ENCODE peak calls at places on chromosomes 2 and 18, in seven cellular contexts. Y is neural progenitor cell, T is ascending aorta, I is mesendoderm, F is transverse colon, M is Panc1, R is right atrium auricular region. O is an unnamed sample.

GRCh38 chr2:240823449-240824336 is 3.7 kb upstream of the KIF1A start:
- DNase-seq in Y (no peak), T (no peak), I (no peak), F (no peak), M (no peak), R (no peak), O (no peak)

GRCh38 chr2:95359501-95359930 is 43.0 kb upstream of the FAHD2A start:
- DNase-seq in Y (no peak), T (peak; percentile 46), I (no peak), F (no peak), M (no peak), R (no peak), O (no peak)

GRCh38 chr18:35174093-35174731 is 66.6 kb upstream of the ZNF397 start:
- DNase-seq in Y (no peak), T (no peak), I (peak; percentile 29), F (no peak), M (no peak), R (no peak), O (no peak)

GRCh38 chr2:223614534-223614933 is 12.4 kb upstream of the SCG2 start:
- DNase-seq in Y (no peak), T (no peak), I (no peak), F (no peak), M (no peak), R (no peak), O (no peak)

GRCh38 chr18:75548353-75548752 is 120.8 kb upstream of the SMIM21 start:
- DNase-seq in Y (peak; percentile 67), T (no peak), I (peak; percentile 77), F (no peak), M (no peak), R (no peak), O (no peak)

GRCh38 chr18:48838921-48839818 is 111.6 kb downstream of the SMAD7 start:
- DNase-seq in Y (no peak), T (no peak), I (no peak), F (no peak), M (no peak), R (no peak), O (no peak)

GRCh38 chr2:86383844-86384243 is 46.4 kb upstream of the REEP1 start:
- DNase-seq in Y (no peak), T (no peak), I (no peak), F (no peak), M (no peak), R (no peak), O (no peak)

GRCh38 chr2:25215948-25216679 is 47.7 kb upstream of the POMC start:
- DNase-seq in Y (peak; percentile 86), T (peak; percentile 80), I (peak; percentile 90), F (peak; percentile 85), M (no peak), R (peak; percentile 64), O (peak; percentile 41)

GRCh38 chr2:199460808-199461454 is 3.2 kb upstream of the SATB2 start:
- DNase-seq in Y (no peak), T (no peak), I (no peak), F (no peak), M (no peak), R (no peak), O (no peak)

GRCh38 chr18:63472380-63472779 is 4.4 kb upstream of the SERPINB5 start:
- DNase-seq in Y (no peak), T (no peak), I (no peak), F (peak; percentile 48), M (no peak), R (no peak), O (no peak)

GRCh38 chr18:23880931-23881330 is 133.6 kb upstream of the TTC39C start:
- DNase-seq in Y (no peak), T (no peak), I (no peak), F (no peak), M (no peak), R (no peak), O (no peak)

GRCh38 chr2:168712053-168712452 is 90.4 kb upstream of the NOSTRIN start:
- DNase-seq in Y (peak; percentile 37), T (no peak), I (peak; percentile 42), F (no peak), M (no peak), R (no peak), O (no peak)

GRCh38 chr2:14540003-14540402 is 92.5 kb upstream of the LRATD1 start:
- DNase-seq in Y (no peak), T (no peak), I (no peak), F (no peak), M (no peak), R (no peak), O (no peak)

GRCh38 chr18:38923136-38923535 is 1357.5 kb upstream of the CELF4 start:
- DNase-seq in Y (no peak), T (no peak), I (peak; percentile 90), F (no peak), M (no peak), R (no peak), O (no peak)

GRCh38 chr18:47797126-47797525 is 133.3 kb downstream of the SMAD2 start:
- DNase-seq in Y (no peak), T (no peak), I (no peak), F (no peak), M (no peak), R (peak; percentile 5), O (no peak)

GRCh38 chr2:174602741-174603140 is 5.1 kb upstream of the WIPF1 start:
- DNase-seq in Y (no peak), T (no peak), I (no peak), F (no peak), M (no peak), R (no peak), O (no peak)
- H3K27ac ChIP-seq in Y (no peak overlapping the region), T (no peak overlapping the region), I (no peak overlapping the region), F (no peak overlapping the region), M (no peak overlapping the region), R (no peak overlapping the region), O (no peak overlapping the region)

GRCh38 chr2:120794716-120795115 is 59.0 kb downstream of the GLI2 start:
- DNase-seq in Y (no peak), T (no peak), I (no peak), F (no peak), M (no peak), R (no peak), O (no peak)

GRCh38 chr2:120798569-120799215 is 63.0 kb downstream of the GLI2 start:
- DNase-seq in Y (peak; percentile 49), T (no peak), I (peak; percentile 63), F (no peak), M (no peak), R (no peak), O (no peak)

GRCh38 chr2:120793682-120794403 is 58.2 kb downstream of the GLI2 start:
- DNase-seq in Y (no peak), T (no peak), I (no peak), F (no peak), M (no peak), R (no peak), O (no peak)

GRCh38 chr2:120796094-120796493 is 60.4 kb downstream of the GLI2 start:
- DNase-seq in Y (no peak), T (no peak), I (no peak), F (no peak), M (no peak), R (no peak), O (no peak)

DNA sequence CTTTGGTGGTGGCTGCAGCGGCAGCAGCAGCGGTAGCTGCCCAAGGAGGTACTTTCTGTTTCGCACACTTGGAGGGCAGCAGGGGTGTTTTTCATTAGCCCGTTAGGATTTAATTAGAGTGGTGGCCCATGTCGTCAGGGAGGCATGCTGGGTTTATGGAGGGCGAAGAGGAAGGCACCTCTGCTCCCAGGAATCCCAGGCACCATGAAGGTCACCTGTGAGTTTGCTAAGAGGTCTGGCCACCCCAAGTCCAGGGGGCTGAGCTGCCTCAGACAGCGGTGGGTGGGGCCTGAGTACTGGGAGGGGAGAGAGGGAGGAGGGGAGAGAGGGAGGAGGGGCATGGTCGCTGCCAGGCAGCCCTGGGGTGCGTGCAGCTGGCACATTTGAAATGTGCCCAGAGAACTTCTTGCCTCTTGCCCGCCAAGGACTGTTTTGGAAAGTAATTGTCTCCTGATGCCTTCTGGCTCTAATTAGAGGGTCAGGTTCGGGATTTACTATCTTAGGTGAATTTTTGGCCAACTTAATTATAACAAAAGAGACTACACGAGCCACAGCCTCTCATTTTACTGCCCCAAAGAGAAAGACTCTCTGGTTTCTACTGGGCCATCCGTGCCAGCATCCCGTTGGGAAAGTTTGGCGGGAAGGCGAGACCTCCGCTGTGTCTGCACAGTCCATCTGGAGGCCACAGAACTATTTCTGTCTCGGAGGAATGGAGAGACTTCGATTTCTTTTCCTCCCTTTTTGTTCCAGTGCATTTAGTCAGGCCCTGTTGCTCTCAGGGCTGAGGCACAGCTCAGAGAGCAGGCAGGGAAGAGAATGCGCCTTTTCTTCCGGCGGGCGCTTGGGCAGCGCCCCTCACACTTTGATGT is 62.0 kb downstream of the GLI2 start:
- DNase-seq in Y (peak; percentile 48), T (no peak), I (no peak), F (no peak), M (no peak), R (no peak), O (no peak)
- H3K27ac ChIP-seq in Y (peak overlapping the region; percentile 37), T (peak overlapping the region; percentile 11), I (no peak overlapping the region), F (peak overlapping the region; percentile 19), M (no peak overlapping the region), R (no peak overlapping the region), O (no peak overlapping the region)

GRCh38 chr2:236862961-236863728 is 222.5 kb upstream of the COPS8 start:
- DNase-seq in Y (no peak), T (peak; percentile 43), I (no peak), F (no peak), M (no peak), R (peak; percentile 32), O (no peak)

GRCh38 chr2:236863729-236864126 is 222.0 kb upstream of the COPS8 start:
- DNase-seq in Y (no peak), T (peak; percentile 41), I (no peak), F (no peak), M (no peak), R (peak; percentile 46), O (no peak)

GRCh38 chr2:236859896-236860295 is 225.8 kb upstream of the COPS8 start:
- DNase-seq in Y (no peak), T (peak; percentile 42), I (peak; percentile 77), F (no peak), M (no peak), R (peak; percentile 49), O (no peak)

GRCh38 chr2:236862526-236862925 is 223.2 kb upstream of the COPS8 start:
- DNase-seq in Y (no peak), T (peak; percentile 33), I (no peak), F (no peak), M (no peak), R (peak; percentile 47), O (no peak)

DNA sequence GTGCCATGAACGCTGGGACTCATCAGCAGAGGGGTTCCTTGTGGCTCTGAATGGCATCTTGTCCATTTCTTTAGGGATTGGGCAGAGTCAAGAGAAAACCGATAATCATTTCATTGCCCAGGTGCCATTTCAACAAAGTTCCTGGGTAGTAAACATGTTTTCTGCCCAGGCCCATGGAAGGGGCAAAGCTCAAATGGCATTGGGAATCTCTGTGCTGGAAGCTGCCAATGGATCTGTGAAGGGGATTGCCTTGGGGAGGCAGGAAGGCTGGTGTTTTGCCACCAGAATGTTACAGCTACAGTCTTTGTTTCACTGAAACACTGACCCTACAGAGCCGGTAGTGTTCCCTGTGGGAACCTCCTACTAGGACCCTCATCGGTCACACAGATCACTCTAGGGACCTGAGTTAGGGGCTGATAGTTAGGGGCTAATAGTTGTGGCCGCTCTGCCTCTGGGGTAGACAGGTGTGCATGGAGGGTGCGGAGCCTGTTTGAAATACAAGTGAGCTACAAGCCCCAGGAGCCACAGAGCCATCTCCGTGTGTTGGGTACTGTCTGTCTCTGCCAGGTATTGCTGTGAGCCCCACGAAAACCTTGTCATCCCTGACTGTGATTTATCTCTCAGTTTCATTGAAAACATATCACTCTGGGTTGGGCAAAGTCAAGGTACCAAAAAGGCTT is 224.4 kb upstream of the COPS8 start:
- DNase-seq in Y (no peak), T (peak; percentile 50), I (no peak), F (no peak), M (no peak), R (peak; percentile 48), O (no peak)
- H3K27ac ChIP-seq in Y (no peak overlapping the region), T (no peak overlapping the region), I (no peak overlapping the region), F (no peak overlapping the region), M (no peak overlapping the region), R (no peak overlapping the region), O (no peak overlapping the region)

GRCh38 chr2:27752551-27753237 is 18.8 kb upstream of the MRPL33 start:
- DNase-seq in Y (peak; percentile 39), T (no peak), I (peak; percentile 95), F (peak; percentile 29), M (no peak), R (peak; percentile 52), O (no peak)
- H3K27ac ChIP-seq in Y (no peak overlapping the region), T (no peak overlapping the region), I (peak overlapping the region; percentile 74), F (no peak overlapping the region), M (peak overlapping the region; percentile 60), R (no peak overlapping the region), O (no peak overlapping the region)

O was measured in tibial nerve.